ENCODE peak calls at places on chromosomes 5 and 9, in six cellular contexts. B is trophoblast cell, Y is H9, Z is neuronal stem cell, D is IMR-90, I is H1. P is an unnamed sample.

GRCh38 chr9:114476891-114477469 is 28.3 kb downstream of the WHRN start:
- DNase-seq in B (no peak), Y (no peak), Z (no peak), D (no peak), I (no peak), P (no peak)

GRCh38 chr5:159928122-159928960 is 12.1 kb downstream of the ADRA1B start:
- DNase-seq in B (no peak), Y (no peak), Z (no peak), D (peak; percentile 90), I (no peak), P (peak; percentile 59)

GRCh38 chr9:34712140-34712539 is 2.2 kb upstream of the CCL21 start:
- DNase-seq in B (no peak), Y (no peak), Z (no peak), D (no peak), I (no peak), P (no peak)

GRCh38 chr5:139088024-139088423 is 110.1 kb downstream of the SIL1 start:
- DNase-seq in B (no peak), Y (no peak), Z (no peak), D (peak; percentile 20), I (no peak), P (no peak)

GRCh38 chr9:100379862-100380261 is 27.1 kb upstream of the TEX10 start:
- DNase-seq in B (no peak), Y (no peak), Z (no peak), D (peak; percentile 77), I (no peak), P (peak; percentile 85)

GRCh38 chr9:129489838-129490582 is 130.9 kb downstream of the C9orf50 start:
- DNase-seq in B (no peak), Y (no peak), Z (no peak), D (peak; percentile 45), I (no peak), P (peak; percentile 39)

GRCh38 chr5:120139039-120139438 is 325.1 kb upstream of the PRR16 start:
- DNase-seq in B (peak; percentile 72), Y (no peak), Z (no peak), D (peak; percentile 99), I (no peak), P (peak; percentile 100)

GRCh38 chr9:131748411-131748955 is 8.6 kb upstream of the RAPGEF1 start:
- DNase-seq in B (no peak), Y (no peak), Z (no peak), D (no peak), I (no peak), P (no peak)

GRCh38 chr5:14221768-14222167 is 78.6 kb downstream of the TRIO start:
- DNase-seq in B (no peak), Y (no peak), Z (no peak), D (no peak), I (no peak), P (no peak)

GRCh38 chr9:26809795-26810194 is 82.8 kb downstream of the CAAP1 start:
- DNase-seq in B (no peak), Y (no peak), Z (no peak), D (peak; percentile 58), I (no peak), P (peak; percentile 4)

GRCh38 chr9:78239506-78239905 is 3.6 kb downstream of the CEP78 start:
- DNase-seq in B (peak; percentile 19), Y (no peak), Z (no peak), D (no peak), I (no peak), P (no peak)

GRCh38 chr9:131080589-131080988 is 15.7 kb upstream of the AIF1L start:
- DNase-seq in B (no peak), Y (no peak), Z (no peak), D (no peak), I (no peak), P (no peak)

GRCh38 chr5:35651002-35651756 is 33.5 kb downstream of the SPEF2 start:
- DNase-seq in B (peak; percentile 35), Y (peak; percentile 64), Z (no peak), D (peak; percentile 57), I (peak; percentile 3), P (peak; percentile 59)

GRCh38 chr5:140671472-140672210 is 1.7 kb downstream of the DND1 start:
- DNase-seq in B (no peak), Y (no peak), Z (no peak), D (no peak), I (no peak), P (no peak)

GRCh38 chr5:59838989-59839388 is 54.5 kb downstream of the PDE4D start:
- DNase-seq in B (no peak), Y (no peak), Z (no peak), D (no peak), I (no peak), P (no peak)

GRCh38 chr9:70881321-70881720 is 240.1 kb downstream of the TRPM3 start:
- DNase-seq in B (no peak), Y (no peak), Z (no peak), D (no peak), I (no peak), P (no peak)

GRCh38 chr9:131011274-131012022 is 2.5 kb downstream of the LAMC3 start:
- DNase-seq in B (no peak), Y (peak; percentile 76), Z (no peak), D (no peak), I (no peak), P (no peak)

GRCh38 chr9:83583151-83584014 is 39.6 kb upstream of the IDNK start:
- DNase-seq in B (peak; percentile 66), Y (peak; percentile 77), Z (peak; percentile 33), D (peak; percentile 59), I (peak; percentile 47), P (peak; percentile 61)

GRCh38 chr9:28951945-28952344 is 1378.7 kb upstream of the C9orf72 start:
- DNase-seq in B (no peak), Y (no peak), Z (no peak), D (no peak), I (no peak), P (peak; percentile 9)

GRCh38 chr9:115104908-115105307 is 13.0 kb downstream of the TNC start:
- DNase-seq in B (no peak), Y (no peak), Z (no peak), D (peak; percentile 59), I (no peak), P (no peak)

GRCh38 chr5:158559066-158559465 is 540.6 kb downstream of the EBF1 start:
- DNase-seq in B (no peak), Y (no peak), Z (no peak), D (no peak), I (no peak), P (no peak)

GRCh38 chr9:95770653-95771131 is 104.8 kb upstream of the ERCC6L2 start:
- DNase-seq in B (peak; percentile 66), Y (no peak), Z (peak; percentile 59), D (no peak), I (peak; percentile 57), P (no peak)

GRCh38 chr9:84140535-84141101 is 160.0 kb downstream of the RMI1 start:
- DNase-seq in B (no peak), Y (peak; percentile 63), Z (peak; percentile 42), D (peak; percentile 18), I (no peak), P (peak; percentile 43)

GRCh38 chr5:40276426-40277102 is 403.2 kb upstream of the PTGER4 start:
- DNase-seq in B (no peak), Y (no peak), Z (no peak), D (no peak), I (no peak), P (no peak)
- H2AFZ ChIP-seq in B (no peak overlapping the region), Y (no peak overlapping the region), Z (no peak overlapping the region), D (no peak overlapping the region), I (no peak overlapping the region), P (no peak overlapping the region)

DNA sequence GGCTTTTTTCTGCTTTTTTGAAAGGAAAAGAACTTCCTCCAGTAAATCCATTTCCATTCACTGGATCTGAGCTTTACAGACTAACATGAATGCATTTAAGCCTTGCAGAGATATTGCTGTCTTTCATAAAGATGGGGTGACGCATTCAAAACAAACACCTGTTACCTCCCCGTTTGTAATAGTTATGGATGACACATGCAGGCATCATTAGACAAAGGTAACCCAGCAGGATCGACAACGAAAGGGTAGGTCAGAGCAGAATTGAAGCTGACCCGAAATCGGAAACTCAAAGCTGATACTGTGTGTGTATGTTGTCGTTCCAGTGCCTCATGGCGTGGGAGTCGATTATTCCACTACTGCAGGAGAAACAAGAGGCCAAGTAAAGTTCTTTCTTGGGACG is 22.2 kb downstream of the SLC46A2 start:
- DNase-seq in B (no peak), Y (no peak), Z (no peak), D (no peak), I (no peak), P (no peak)
- H3K14ac ChIP-seq in B (no peak overlapping the region), Y (no peak overlapping the region), Z (no peak overlapping the region), D (no peak overlapping the region), I (no peak overlapping the region), P (no peak overlapping the region)

GRCh38 chr9:94643176-94643575 is 3.9 kb upstream of the FBP1 start:
- DNase-seq in B (no peak), Y (no peak), Z (no peak), D (no peak), I (no peak), P (no peak)
- H3K23ac ChIP-seq in B (no peak overlapping the region), Y (no peak overlapping the region), Z (no peak overlapping the region), D (no peak overlapping the region), I (no peak overlapping the region), P (no peak overlapping the region)

GRCh38 chr9:94649100-94649855 is 10.0 kb upstream of the FBP1 start:
- DNase-seq in B (no peak), Y (no peak), Z (no peak), D (peak; percentile 28), I (no peak), P (no peak)
- H2AFZ ChIP-seq in B (no peak overlapping the region), Y (no peak overlapping the region), Z (peak overlapping the region; percentile 87), D (peak overlapping the region; percentile 34), I (no peak overlapping the region), P (no peak overlapping the region)

GRCh38 chr9:125983681-125984080 is 236.5 kb downstream of the PBX3 start:
- DNase-seq in B (no peak), Y (no peak), Z (no peak), D (no peak), I (no peak), P (no peak)
- H3K14ac ChIP-seq in B (no peak overlapping the region), Y (peak overlapping the region; percentile 69), Z (peak overlapping the region; percentile 86), D (no peak overlapping the region), I (no peak overlapping the region), P (no peak overlapping the region)

GRCh38 chr5:165876538-165876937 is 2371.1 kb downstream of the MAT2B start:
- DNase-seq in B (no peak), Y (no peak), Z (no peak), D (no peak), I (no peak), P (no peak)
- H3K23ac ChIP-seq in B (no peak overlapping the region), Y (no peak overlapping the region), Z (no peak overlapping the region), D (no peak overlapping the region), I (no peak overlapping the region), P (no peak overlapping the region)

GRCh38 chr9:546797-547223 is 294.7 kb upstream of the DMRT1 start:
- DNase-seq in B (no peak), Y (peak; percentile 35), Z (peak; percentile 26), D (no peak), I (no peak), P (no peak)
- H2AFZ ChIP-seq in B (no peak overlapping the region), Y (no peak overlapping the region), Z (peak overlapping the region; percentile 38), D (no peak overlapping the region), I (no peak overlapping the region), P (no peak overlapping the region)

DNA sequence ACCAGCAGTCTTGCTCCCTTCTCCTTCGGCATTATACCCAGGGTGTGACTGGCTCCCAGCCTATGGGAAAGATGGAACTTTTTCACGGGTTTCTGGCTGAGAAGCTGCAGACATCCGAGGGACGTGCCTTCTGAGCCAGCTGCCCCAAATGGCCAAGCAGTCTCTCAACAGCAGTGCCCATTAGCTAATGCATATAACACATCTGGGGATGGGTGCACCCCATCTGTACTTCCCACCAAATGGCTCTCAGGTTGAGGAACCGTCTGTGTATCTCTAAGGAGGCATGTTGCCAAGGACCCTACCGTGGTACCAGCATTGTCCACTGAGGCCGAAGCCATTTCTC is 25.0 kb downstream of the C5orf15 start:
- DNase-seq in B (no peak), Y (no peak), Z (no peak), D (no peak), I (no peak), P (no peak)
- H3K14ac ChIP-seq in B (no peak overlapping the region), Y (no peak overlapping the region), Z (no peak overlapping the region), D (no peak overlapping the region), I (no peak overlapping the region), P (no peak overlapping the region)